ENCODE peak calls at places on chromosomes 11 and 22, in five cellular contexts. One of them, this sample, is unnamed.

GRCh38 chr22:50473855-50474671 is 772 bp downstream of the SBF1 start:
- DNase-seq in A549: no peak
- DNase-seq in mammary epithelial cell: peak
- DNase-seq in hepatocyte: peak
- DNase-seq in neural progenitor cell: peak
- DNase-seq in this sample: peak

GRCh38 chr11:119205080-119205479 is 1.1 kb upstream of the CBL start:
- DNase-seq in A549: no peak
- DNase-seq in neural progenitor cell: no peak
- DNase-seq in mammary epithelial cell: no peak
- DNase-seq in hepatocyte: no peak
- DNase-seq in this sample: peak

GRCh38 chr22:29479417-29480261 is at the start of gene NEFH:
- DNase-seq in neural progenitor cell: peak
- DNase-seq in hepatocyte: peak
- DNase-seq in A549: no peak
- DNase-seq in mammary epithelial cell: no peak
- DNase-seq in this sample: peak

GRCh38 chr11:74072286-74072685 is 63.4 kb upstream of the UCP3 start:
- DNase-seq in mammary epithelial cell: no peak
- DNase-seq in hepatocyte: no peak
- DNase-seq in A549: no peak
- DNase-seq in neural progenitor cell: no peak
- DNase-seq in this sample: no peak

GRCh38 chr11:66992041-66992440 is 16.9 kb downstream of the C11orf86 start:
- DNase-seq in A549: no peak
- DNase-seq in neural progenitor cell: no peak
- DNase-seq in hepatocyte: no peak
- DNase-seq in mammary epithelial cell: no peak
- DNase-seq in this sample: no peak

GRCh38 chr11:27701262-27702105 is 1.2 kb upstream of the BDNF start:
- DNase-seq in A549: peak
- DNase-seq in hepatocyte: peak
- DNase-seq in neural progenitor cell: peak
- DNase-seq in mammary epithelial cell: no peak
- DNase-seq in this sample: peak

GRCh38 chr11:59754494-59754858 is 700 bp upstream of the STX3 start:
- DNase-seq in A549: peak
- DNase-seq in mammary epithelial cell: no peak
- DNase-seq in hepatocyte: peak
- DNase-seq in neural progenitor cell: peak
- DNase-seq in this sample: no peak

GRCh38 chr11:113906038-113906437 is 1.4 kb downstream of the HTR3B start:
- DNase-seq in hepatocyte: peak
- DNase-seq in mammary epithelial cell: no peak
- DNase-seq in A549: peak
- DNase-seq in neural progenitor cell: peak
- DNase-seq in this sample: no peak

GRCh38 chr11:65576867-65577755 is 1.3 kb downstream of the EHBP1L1 start:
- DNase-seq in mammary epithelial cell: peak
- DNase-seq in hepatocyte: peak
- DNase-seq in neural progenitor cell: no peak
- DNase-seq in A549: peak
- DNase-seq in this sample: peak

GRCh38 chr22:22922954-22923319 is 35.3 kb downstream of the IGLL5 start:
- DNase-seq in neural progenitor cell: no peak
- DNase-seq in A549: no peak
- DNase-seq in mammary epithelial cell: no peak
- DNase-seq in hepatocyte: no peak
- DNase-seq in this sample: no peak

DNA sequence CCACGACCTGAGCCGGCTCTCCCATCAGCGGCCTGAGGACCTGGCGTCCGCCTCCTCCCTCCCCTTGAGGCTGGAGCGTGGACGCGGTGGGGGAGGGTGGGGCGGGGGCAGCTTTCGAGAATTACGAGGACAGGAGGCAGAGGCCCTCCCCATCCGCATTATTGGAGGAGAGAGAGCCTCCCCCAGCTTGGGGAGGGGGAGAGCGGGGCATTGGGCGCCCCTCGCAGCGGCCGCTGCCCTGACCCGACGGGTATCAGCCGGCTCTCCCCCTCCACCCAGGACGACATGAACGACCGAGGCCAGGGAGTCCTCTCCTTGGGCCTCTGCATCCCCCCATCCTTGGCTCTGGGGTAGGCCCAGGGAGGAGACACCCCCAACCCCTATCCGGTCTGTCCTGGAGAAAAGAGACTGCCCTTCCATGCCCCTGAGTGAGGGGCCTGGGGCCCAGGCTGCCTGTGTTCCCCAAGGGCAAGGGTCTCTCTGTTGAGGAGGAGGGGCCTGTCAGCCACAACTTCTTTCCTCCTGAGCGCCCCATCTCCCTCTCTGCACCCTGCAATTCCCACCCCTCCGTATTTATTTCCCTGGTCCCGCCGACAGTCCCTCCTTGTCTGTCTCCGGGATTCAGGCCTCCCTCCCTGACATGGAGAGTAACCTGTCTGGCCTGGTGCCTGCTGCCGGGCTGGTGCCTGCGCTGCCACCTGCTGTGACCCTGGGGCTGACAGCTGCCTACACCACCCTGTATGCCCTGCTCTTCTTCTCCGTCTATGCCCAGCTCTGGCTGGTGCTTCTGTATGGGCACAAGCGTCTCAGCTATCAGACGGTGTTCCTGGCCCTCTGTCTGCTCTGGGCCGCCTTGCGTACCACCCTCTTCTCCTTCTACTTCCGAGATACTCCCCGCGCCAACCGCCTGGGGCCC is 495 bp downstream of the GPR137 start:
- DNase-seq in neural progenitor cell: peak
- DNase-seq in mammary epithelial cell: no peak
- DNase-seq in A549: peak
- DNase-seq in hepatocyte: no peak
- DNase-seq in this sample: peak
- TF ChIP-seq CTCF in neural progenitor cell: no peak
- TF ChIP-seq CTCF in mammary epithelial cell: no peak
- TF ChIP-seq CTCF in A549: peak
- TF ChIP-seq CTCF in hepatocyte: no peak
- TF ChIP-seq CTCF in this sample: no peak

DNA sequence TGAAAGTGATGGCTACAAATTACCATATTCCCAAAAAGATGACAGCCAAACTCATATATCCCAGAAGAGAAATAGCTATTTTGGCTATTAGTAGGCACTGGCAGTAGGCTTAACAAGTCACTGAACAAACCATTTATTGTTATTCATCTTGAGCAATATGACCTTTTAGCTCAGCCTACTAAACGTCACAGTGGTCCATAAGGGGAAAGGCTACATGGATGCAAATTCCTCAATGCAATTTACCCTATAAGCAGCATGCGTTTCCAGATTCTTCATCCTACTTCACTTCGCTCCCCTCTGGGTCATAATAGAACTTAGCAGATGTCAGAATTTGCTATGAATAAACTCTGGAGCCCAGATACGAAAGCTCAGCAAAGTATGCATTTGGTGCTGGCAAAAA is 114.0 kb downstream of the SIK3 start:
- DNase-seq in mammary epithelial cell: peak
- DNase-seq in A549: no peak
- DNase-seq in hepatocyte: no peak
- DNase-seq in neural progenitor cell: no peak
- DNase-seq in this sample: peak
- H3K4me3 ChIP-seq in mammary epithelial cell: no peak
- H3K4me3 ChIP-seq in A549: no peak
- H3K4me3 ChIP-seq in hepatocyte: no peak
- H3K4me3 ChIP-seq in neural progenitor cell: no peak
- H3K4me3 ChIP-seq in this sample: peak

GRCh38 chr11:72243567-72244316 is at the start of gene PHOX2A:
- DNase-seq in neural progenitor cell: peak
- DNase-seq in A549: no peak
- DNase-seq in mammary epithelial cell: no peak
- DNase-seq in hepatocyte: no peak
- DNase-seq in this sample: peak

GRCh38 chr11:72247584-72247983 is 3.6 kb upstream of the PHOX2A start:
- DNase-seq in A549: no peak
- DNase-seq in hepatocyte: no peak
- DNase-seq in neural progenitor cell: no peak
- DNase-seq in mammary epithelial cell: no peak
- DNase-seq in this sample: no peak

GRCh38 chr11:72243173-72243566 is 806 bp downstream of the PHOX2A start:
- DNase-seq in neural progenitor cell: no peak
- DNase-seq in A549: no peak
- DNase-seq in hepatocyte: no peak
- DNase-seq in mammary epithelial cell: no peak
- DNase-seq in this sample: no peak

GRCh38 chr11:72244317-72245231 is 598 bp upstream of the PHOX2A start:
- DNase-seq in hepatocyte: no peak
- DNase-seq in A549: no peak
- DNase-seq in mammary epithelial cell: no peak
- DNase-seq in neural progenitor cell: peak
- DNase-seq in this sample: peak

GRCh38 chr11:72245232-72245816 is 1.3 kb upstream of the PHOX2A start:
- DNase-seq in hepatocyte: no peak
- DNase-seq in A549: no peak
- DNase-seq in mammary epithelial cell: no peak
- DNase-seq in neural progenitor cell: no peak
- DNase-seq in this sample: peak
- H3K4me2 ChIP-seq in hepatocyte: no peak
- H3K4me2 ChIP-seq in A549: no peak
- H3K4me2 ChIP-seq in mammary epithelial cell: no peak
- H3K4me2 ChIP-seq in neural progenitor cell: peak
- H3K4me2 ChIP-seq in this sample: no peak

GRCh38 chr11:134685981-134686380 is 273.9 kb upstream of the B3GAT1 start:
- DNase-seq in mammary epithelial cell: no peak
- DNase-seq in hepatocyte: no peak
- DNase-seq in A549: no peak
- DNase-seq in neural progenitor cell: no peak
- DNase-seq in this sample: no peak
- TF ChIP-seq CTCF in mammary epithelial cell: no peak
- TF ChIP-seq CTCF in hepatocyte: no peak
- TF ChIP-seq CTCF in A549: no peak
- TF ChIP-seq CTCF in neural progenitor cell: no peak
- TF ChIP-seq CTCF in this sample: no peak

DNA sequence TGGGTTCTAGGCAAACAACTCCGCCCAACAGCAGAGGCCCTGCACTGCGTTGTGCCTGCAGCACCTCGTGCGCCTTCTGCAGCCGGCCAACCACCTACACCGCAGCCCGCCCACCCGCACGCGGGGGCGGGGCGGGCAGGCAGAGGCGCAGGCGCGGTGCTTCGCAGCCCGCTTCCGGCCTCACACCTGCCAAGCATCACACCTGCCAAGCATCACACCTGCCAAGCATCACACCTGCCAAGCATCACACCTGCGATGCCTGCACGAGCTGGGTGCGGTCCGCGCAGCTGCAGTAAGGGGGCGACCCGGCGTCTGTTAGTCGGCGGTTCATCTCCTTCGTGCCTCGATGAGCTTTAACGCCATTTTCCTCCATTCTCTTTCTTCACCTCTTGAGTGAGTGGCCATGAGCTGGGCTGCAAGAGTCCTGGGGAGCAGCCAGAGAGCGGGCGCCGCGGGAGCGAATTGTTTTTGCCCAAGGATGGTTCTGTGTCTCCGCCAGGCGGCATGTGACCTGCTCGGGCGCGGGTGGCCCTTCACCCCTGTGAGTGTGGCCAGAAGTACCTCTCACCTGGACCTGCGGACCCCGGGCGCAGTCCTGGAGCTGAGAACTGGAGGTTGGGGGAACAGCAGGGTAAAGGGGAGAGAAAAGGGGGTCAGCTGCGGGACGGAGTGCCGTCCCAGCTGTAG is at the start of gene LDHAL6A:
- DNase-seq in A549: no peak
- DNase-seq in mammary epithelial cell: no peak
- DNase-seq in neural progenitor cell: no peak
- DNase-seq in hepatocyte: no peak
- DNase-seq in this sample: no peak
- H3K4me3 ChIP-seq in A549: no peak
- H3K4me3 ChIP-seq in mammary epithelial cell: no peak
- H3K4me3 ChIP-seq in neural progenitor cell: no peak
- H3K4me3 ChIP-seq in hepatocyte: no peak
- H3K4me3 ChIP-seq in this sample: no peak

DNA sequence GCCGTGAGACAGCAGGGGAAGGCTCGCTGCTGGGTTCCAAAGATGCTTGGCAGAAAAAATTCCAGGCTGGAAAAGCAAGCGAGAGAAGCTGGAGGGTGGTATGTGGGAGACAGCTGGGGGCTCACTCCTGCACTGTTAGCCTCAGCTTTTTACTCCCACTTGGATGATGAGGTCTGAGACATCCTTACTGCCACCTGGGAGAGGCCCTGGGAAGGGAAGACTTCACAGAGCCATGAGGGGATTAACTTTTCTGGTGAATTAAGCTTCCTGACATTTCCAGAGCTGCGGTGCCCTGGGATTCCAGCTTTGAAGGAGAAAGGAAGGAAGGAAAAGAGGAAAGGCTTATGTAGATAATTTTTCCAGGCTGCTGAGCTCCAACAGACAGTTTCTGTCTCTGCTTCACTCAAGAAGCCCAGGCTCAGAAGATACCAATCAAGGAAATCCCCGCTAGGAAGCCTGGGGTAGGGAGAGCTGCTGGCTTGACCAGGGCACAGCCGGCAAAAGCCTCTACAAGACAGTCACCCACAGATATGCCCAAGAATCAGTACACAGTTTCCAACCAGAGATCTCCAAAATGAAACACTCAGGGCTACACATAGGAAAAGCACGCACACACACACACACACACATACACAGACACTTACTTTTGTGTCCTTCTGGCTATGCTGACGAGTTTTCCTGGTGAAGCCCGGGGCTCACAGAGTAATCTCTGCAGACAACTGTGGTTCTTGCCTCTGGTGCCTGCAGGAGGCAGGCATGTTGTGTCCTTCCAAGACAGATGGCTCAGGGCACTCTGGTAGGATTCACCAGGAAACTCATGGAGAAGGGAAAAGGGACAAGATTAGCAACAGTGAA is 907 bp downstream of the MCHR1 start:
- DNase-seq in A549: peak
- DNase-seq in mammary epithelial cell: no peak
- DNase-seq in neural progenitor cell: peak
- DNase-seq in hepatocyte: peak
- DNase-seq in this sample: no peak
- H3K4me2 ChIP-seq in A549: no peak
- H3K4me2 ChIP-seq in mammary epithelial cell: no peak
- H3K4me2 ChIP-seq in neural progenitor cell: peak
- H3K4me2 ChIP-seq in hepatocyte: peak
- H3K4me2 ChIP-seq in this sample: peak

GRCh38 chr11:79160786-79161403 is 279.9 kb downstream of the TENM4 start:
- DNase-seq in A549: no peak
- DNase-seq in hepatocyte: peak
- DNase-seq in neural progenitor cell: peak
- DNase-seq in mammary epithelial cell: peak
- DNase-seq in this sample: peak
- TF ChIP-seq CTCF in A549: no peak
- TF ChIP-seq CTCF in hepatocyte: peak
- TF ChIP-seq CTCF in neural progenitor cell: peak
- TF ChIP-seq CTCF in mammary epithelial cell: no peak
- TF ChIP-seq CTCF in this sample: peak

This sample was measured in osteoblast.